ENCODE peak calls at places on chromosomes 4 and X, in seven cellular contexts. One of them, this sample, is unnamed.

GRCh38 chr4:81573817-81574216 is 102.1 kb upstream of the RASGEF1B start:
- DNase-seq in sigmoid colon: no peak
- DNase-seq in astrocyte of the spinal cord: no peak
- DNase-seq in AG04449: no peak
- DNase-seq in neural crest cell: no peak
- DNase-seq in endothelial cell of umbilical vein: no peak
- DNase-seq in lower leg skin: no peak
- DNase-seq in this sample: no peak

GRCh38 chr4:139740531-139741041 is 75.0 kb downstream of the MGST2 start:
- DNase-seq in neural crest cell: no peak
- DNase-seq in lower leg skin: peak
- DNase-seq in endothelial cell of umbilical vein: peak
- DNase-seq in AG04449: peak
- DNase-seq in sigmoid colon: peak
- DNase-seq in astrocyte of the spinal cord: peak
- DNase-seq in this sample: peak

GRCh38 chrX:137166591-137166990 is 132.8 kb upstream of the GPR101 start:
- DNase-seq in neural crest cell: no peak
- DNase-seq in sigmoid colon: no peak
- DNase-seq in astrocyte of the spinal cord: no peak
- DNase-seq in endothelial cell of umbilical vein: no peak
- DNase-seq in lower leg skin: no peak
- DNase-seq in AG04449: no peak
- DNase-seq in this sample: no peak

GRCh38 chr4:105710012-105710600 is 1.5 kb downstream of the GSTCD start:
- DNase-seq in AG04449: no peak
- DNase-seq in endothelial cell of umbilical vein: no peak
- DNase-seq in lower leg skin: no peak
- DNase-seq in neural crest cell: no peak
- DNase-seq in astrocyte of the spinal cord: no peak
- DNase-seq in sigmoid colon: no peak
- DNase-seq in this sample: no peak

GRCh38 chrX:72716766-72717165 is 2.7 kb upstream of the PHKA1 start:
- DNase-seq in neural crest cell: no peak
- DNase-seq in lower leg skin: no peak
- DNase-seq in astrocyte of the spinal cord: no peak
- DNase-seq in sigmoid colon: no peak
- DNase-seq in AG04449: no peak
- DNase-seq in endothelial cell of umbilical vein: no peak
- DNase-seq in this sample: no peak

GRCh38 chr4:71648448-71648847 is 135.4 kb downstream of the GC start:
- DNase-seq in lower leg skin: no peak
- DNase-seq in endothelial cell of umbilical vein: no peak
- DNase-seq in AG04449: no peak
- DNase-seq in neural crest cell: no peak
- DNase-seq in astrocyte of the spinal cord: no peak
- DNase-seq in sigmoid colon: no peak
- DNase-seq in this sample: no peak

GRCh38 chrX:30060718-30061117 is 154.6 kb upstream of the MAGEB2 start:
- DNase-seq in lower leg skin: no peak
- DNase-seq in sigmoid colon: no peak
- DNase-seq in neural crest cell: no peak
- DNase-seq in AG04449: no peak
- DNase-seq in endothelial cell of umbilical vein: peak
- DNase-seq in astrocyte of the spinal cord: peak
- DNase-seq in this sample: no peak

GRCh38 chrX:84729809-84730208 is 227.6 kb upstream of the HDX start:
- DNase-seq in AG04449: no peak
- DNase-seq in sigmoid colon: peak
- DNase-seq in neural crest cell: peak
- DNase-seq in lower leg skin: no peak
- DNase-seq in endothelial cell of umbilical vein: peak
- DNase-seq in astrocyte of the spinal cord: peak
- DNase-seq in this sample: peak

GRCh38 chrX:42119076-42119475 is 195.7 kb upstream of the CASK start:
- DNase-seq in sigmoid colon: no peak
- DNase-seq in neural crest cell: no peak
- DNase-seq in AG04449: no peak
- DNase-seq in astrocyte of the spinal cord: peak
- DNase-seq in endothelial cell of umbilical vein: peak
- DNase-seq in lower leg skin: no peak
- DNase-seq in this sample: no peak

GRCh38 chrX:54386314-54386713 is 28.5 kb upstream of the WNK3 start:
- DNase-seq in endothelial cell of umbilical vein: peak
- DNase-seq in astrocyte of the spinal cord: no peak
- DNase-seq in neural crest cell: no peak
- DNase-seq in AG04449: no peak
- DNase-seq in sigmoid colon: no peak
- DNase-seq in lower leg skin: no peak
- DNase-seq in this sample: no peak

GRCh38 chrX:109519001-109519400 is 17.6 kb upstream of the NXT2 start:
- DNase-seq in AG04449: no peak
- DNase-seq in neural crest cell: no peak
- DNase-seq in lower leg skin: no peak
- DNase-seq in sigmoid colon: no peak
- DNase-seq in endothelial cell of umbilical vein: no peak
- DNase-seq in astrocyte of the spinal cord: no peak
- DNase-seq in this sample: no peak
- TF ChIP-seq CTCF in AG04449: no peak
- TF ChIP-seq CTCF in neural crest cell: no peak
- TF ChIP-seq CTCF in lower leg skin: no peak
- TF ChIP-seq CTCF in sigmoid colon: no peak
- TF ChIP-seq CTCF in endothelial cell of umbilical vein: no peak
- TF ChIP-seq CTCF in astrocyte of the spinal cord: no peak
- TF ChIP-seq CTCF in this sample: no peak

DNA sequence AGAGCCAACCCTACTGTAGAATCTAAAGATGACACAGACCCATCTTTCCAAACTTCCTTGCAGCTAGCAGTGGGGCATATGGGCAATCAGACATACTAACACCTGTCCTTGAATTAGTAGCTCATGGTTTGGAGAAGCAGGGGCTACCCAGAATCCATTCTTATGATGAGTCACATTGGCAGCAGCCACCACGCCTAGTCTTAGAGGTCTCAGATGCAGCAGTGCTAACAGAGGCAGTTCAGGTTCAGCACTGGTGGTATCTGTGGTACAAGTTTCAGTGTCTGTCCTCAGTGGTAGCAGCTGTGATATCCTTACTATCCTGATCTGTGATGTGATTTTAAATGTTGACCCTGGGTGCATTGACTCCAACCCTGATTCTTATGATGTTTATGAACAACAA is 68.1 kb downstream of the FRMPD4 start:
- DNase-seq in AG04449: no peak
- DNase-seq in astrocyte of the spinal cord: no peak
- DNase-seq in endothelial cell of umbilical vein: no peak
- DNase-seq in neural crest cell: no peak
- DNase-seq in lower leg skin: no peak
- DNase-seq in sigmoid colon: no peak
- DNase-seq in this sample: no peak
- TF ChIP-seq CTCF in AG04449: no peak
- TF ChIP-seq CTCF in astrocyte of the spinal cord: no peak
- TF ChIP-seq CTCF in endothelial cell of umbilical vein: no peak
- TF ChIP-seq CTCF in neural crest cell: no peak
- TF ChIP-seq CTCF in lower leg skin: no peak
- TF ChIP-seq CTCF in sigmoid colon: no peak
- TF ChIP-seq CTCF in this sample: no peak

GRCh38 chr4:15751155-15751554 is 27.0 kb upstream of the CD38 start:
- DNase-seq in endothelial cell of umbilical vein: no peak
- DNase-seq in lower leg skin: no peak
- DNase-seq in neural crest cell: no peak
- DNase-seq in astrocyte of the spinal cord: no peak
- DNase-seq in AG04449: no peak
- DNase-seq in sigmoid colon: no peak
- DNase-seq in this sample: no peak
- TF ChIP-seq CTCF in endothelial cell of umbilical vein: no peak
- TF ChIP-seq CTCF in lower leg skin: no peak
- TF ChIP-seq CTCF in neural crest cell: no peak
- TF ChIP-seq CTCF in astrocyte of the spinal cord: no peak
- TF ChIP-seq CTCF in AG04449: no peak
- TF ChIP-seq CTCF in sigmoid colon: no peak
- TF ChIP-seq CTCF in this sample: no peak

GRCh38 chrX:135185795-135186443 is 14.7 kb upstream of the CT55 start:
- DNase-seq in endothelial cell of umbilical vein: peak
- DNase-seq in neural crest cell: peak
- DNase-seq in lower leg skin: no peak
- DNase-seq in sigmoid colon: no peak
- DNase-seq in astrocyte of the spinal cord: peak
- DNase-seq in AG04449: peak
- DNase-seq in this sample: peak
- TF ChIP-seq CTCF in endothelial cell of umbilical vein: peak
- TF ChIP-seq CTCF in neural crest cell: peak
- TF ChIP-seq CTCF in lower leg skin: no peak
- TF ChIP-seq CTCF in sigmoid colon: no peak
- TF ChIP-seq CTCF in astrocyte of the spinal cord: peak
- TF ChIP-seq CTCF in AG04449: peak
- TF ChIP-seq CTCF in this sample: peak

DNA sequence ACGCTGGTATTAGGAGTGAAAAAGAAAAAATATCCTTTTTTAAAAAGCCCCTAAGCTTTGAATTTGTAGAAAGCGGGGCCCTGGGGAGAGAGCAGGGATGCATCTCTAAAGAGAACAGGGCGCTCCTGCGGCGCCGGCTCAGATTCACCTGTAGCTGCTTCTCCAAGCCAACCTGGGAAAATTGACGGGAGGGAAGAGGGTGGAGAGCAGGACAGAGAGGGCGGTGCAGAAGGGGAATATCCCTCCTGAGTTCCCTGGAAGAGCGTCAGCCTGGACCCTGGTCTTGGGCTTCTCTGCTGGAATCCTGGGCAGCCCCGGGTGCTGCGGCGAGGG is 776 bp upstream of the SOWAHD start:
- DNase-seq in AG04449: no peak
- DNase-seq in lower leg skin: no peak
- DNase-seq in neural crest cell: no peak
- DNase-seq in astrocyte of the spinal cord: no peak
- DNase-seq in endothelial cell of umbilical vein: no peak
- DNase-seq in sigmoid colon: no peak
- DNase-seq in this sample: no peak
- TF ChIP-seq CTCF in AG04449: no peak
- TF ChIP-seq CTCF in lower leg skin: no peak
- TF ChIP-seq CTCF in neural crest cell: no peak
- TF ChIP-seq CTCF in astrocyte of the spinal cord: no peak
- TF ChIP-seq CTCF in endothelial cell of umbilical vein: no peak
- TF ChIP-seq CTCF in sigmoid colon: no peak
- TF ChIP-seq CTCF in this sample: no peak

DNA sequence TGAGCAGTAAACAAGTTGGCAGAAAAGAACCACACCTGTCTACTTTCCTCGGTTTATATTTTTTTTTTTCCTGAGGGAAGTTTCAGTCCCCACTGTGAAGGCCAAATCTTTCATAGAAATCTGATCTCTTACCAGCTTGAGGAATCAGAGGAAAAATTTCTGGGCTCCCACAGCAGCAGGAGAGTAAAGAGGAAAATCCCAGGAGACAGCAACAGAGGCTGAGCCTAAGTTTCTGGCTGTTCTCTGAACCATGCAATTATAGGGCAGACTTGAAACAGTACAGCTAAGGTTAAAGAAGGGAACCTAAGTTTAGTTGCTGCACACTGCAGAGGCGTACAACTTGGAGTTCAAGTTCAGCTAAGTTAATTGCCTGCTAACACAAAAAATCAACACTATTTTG is 1090.9 kb upstream of the INTU start:
- DNase-seq in sigmoid colon: no peak
- DNase-seq in neural crest cell: no peak
- DNase-seq in astrocyte of the spinal cord: no peak
- DNase-seq in AG04449: no peak
- DNase-seq in endothelial cell of umbilical vein: no peak
- DNase-seq in lower leg skin: no peak
- DNase-seq in this sample: no peak
- TF ChIP-seq CTCF in sigmoid colon: no peak
- TF ChIP-seq CTCF in neural crest cell: no peak
- TF ChIP-seq CTCF in astrocyte of the spinal cord: no peak
- TF ChIP-seq CTCF in AG04449: no peak
- TF ChIP-seq CTCF in endothelial cell of umbilical vein: no peak
- TF ChIP-seq CTCF in lower leg skin: no peak
- TF ChIP-seq CTCF in this sample: no peak

DNA sequence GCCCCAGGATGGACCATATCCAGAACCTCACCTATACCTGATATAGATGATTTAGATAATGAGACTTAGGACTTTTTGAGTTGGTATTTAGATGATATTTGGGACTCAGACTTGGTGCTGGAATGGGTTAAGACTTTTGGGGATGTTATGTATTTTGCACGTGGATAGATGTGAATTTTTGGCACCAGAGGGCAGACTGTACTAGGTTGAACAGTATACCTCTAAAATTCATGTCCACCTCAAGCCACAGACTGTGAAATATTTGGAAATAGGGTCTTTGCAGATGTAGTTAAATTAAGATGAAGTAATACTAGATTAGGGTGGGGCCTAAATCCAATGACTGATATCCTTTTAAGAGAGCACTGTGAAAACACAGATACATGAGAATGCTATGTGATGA is 15.6 kb downstream of the RBM41 start:
- DNase-seq in neural crest cell: no peak
- DNase-seq in sigmoid colon: no peak
- DNase-seq in AG04449: no peak
- DNase-seq in lower leg skin: no peak
- DNase-seq in astrocyte of the spinal cord: peak
- DNase-seq in endothelial cell of umbilical vein: no peak
- DNase-seq in this sample: no peak
- TF ChIP-seq CTCF in neural crest cell: no peak
- TF ChIP-seq CTCF in sigmoid colon: no peak
- TF ChIP-seq CTCF in AG04449: no peak
- TF ChIP-seq CTCF in lower leg skin: no peak
- TF ChIP-seq CTCF in astrocyte of the spinal cord: peak
- TF ChIP-seq CTCF in endothelial cell of umbilical vein: no peak
- TF ChIP-seq CTCF in this sample: no peak

GRCh38 chrX:68490644-68491043 is 8.2 kb upstream of the YIPF6 start:
- DNase-seq in sigmoid colon: no peak
- DNase-seq in AG04449: no peak
- DNase-seq in endothelial cell of umbilical vein: peak
- DNase-seq in astrocyte of the spinal cord: peak
- DNase-seq in neural crest cell: no peak
- DNase-seq in lower leg skin: no peak
- DNase-seq in this sample: no peak
- TF ChIP-seq CTCF in sigmoid colon: peak
- TF ChIP-seq CTCF in AG04449: peak
- TF ChIP-seq CTCF in endothelial cell of umbilical vein: peak
- TF ChIP-seq CTCF in astrocyte of the spinal cord: peak
- TF ChIP-seq CTCF in neural crest cell: peak
- TF ChIP-seq CTCF in lower leg skin: no peak
- TF ChIP-seq CTCF in this sample: peak

This sample was measured in AG09319.